ENCODE peak calls at places on chromosome 11, in nine cellular contexts. One of them, this sample, is unnamed.

GRCh38 chr11:45673441-45673840 is 8.0 kb upstream of the CHST1 start:
- DNase-seq in ovary: no peak
- DNase-seq in A549: no peak
- DNase-seq in transverse colon: no peak
- DNase-seq in sigmoid colon: peak; percentile 62
- DNase-seq in GM12878: no peak
- DNase-seq in stomach: no peak
- DNase-seq in SK-N-SH: no peak
- DNase-seq in H1: no peak
- DNase-seq in this sample: no peak

GRCh38 chr11:47691979-47692378 is 23.2 kb downstream of the AGBL2 start:
- DNase-seq in ovary: no peak
- DNase-seq in A549: no peak
- DNase-seq in transverse colon: no peak
- DNase-seq in sigmoid colon: no peak
- DNase-seq in GM12878: no peak
- DNase-seq in stomach: no peak
- DNase-seq in SK-N-SH: no peak
- DNase-seq in H1: no peak
- DNase-seq in this sample: no peak

GRCh38 chr11:68749501-68750196 is 1.7 kb downstream of the TESMIN start:
- DNase-seq in ovary: no peak
- DNase-seq in A549: no peak
- DNase-seq in transverse colon: no peak
- DNase-seq in sigmoid colon: no peak
- DNase-seq in GM12878: no peak
- DNase-seq in stomach: no peak
- DNase-seq in SK-N-SH: no peak
- DNase-seq in H1: no peak
- DNase-seq in this sample: no peak

GRCh38 chr11:64267207-64267945 is 16.0 kb downstream of the PLCB3 start:
- DNase-seq in ovary: peak; percentile 66
- DNase-seq in A549: no peak
- DNase-seq in transverse colon: no peak
- DNase-seq in sigmoid colon: no peak
- DNase-seq in GM12878: no peak
- DNase-seq in stomach: no peak
- DNase-seq in SK-N-SH: no peak
- DNase-seq in H1: no peak
- DNase-seq in this sample: no peak

GRCh38 chr11:61021661-61022212 is 50.3 kb downstream of the CD6 start:
- DNase-seq in ovary: no peak
- DNase-seq in A549: no peak
- DNase-seq in transverse colon: peak; percentile 75
- DNase-seq in sigmoid colon: peak; percentile 64
- DNase-seq in GM12878: no peak
- DNase-seq in stomach: peak; percentile 91
- DNase-seq in SK-N-SH: no peak
- DNase-seq in H1: peak; percentile 34
- DNase-seq in this sample: no peak

GRCh38 chr11:122850076-122850631 is 11.9 kb downstream of the CRTAM start:
- DNase-seq in ovary: no peak
- DNase-seq in A549: no peak
- DNase-seq in transverse colon: no peak
- DNase-seq in sigmoid colon: no peak
- DNase-seq in GM12878: no peak
- DNase-seq in stomach: no peak
- DNase-seq in SK-N-SH: no peak
- DNase-seq in H1: no peak
- DNase-seq in this sample: peak; percentile 84

GRCh38 chr11:63764201-63764711 is 4.3 kb downstream of the ZFTA start:
- DNase-seq in ovary: no peak
- DNase-seq in A549: no peak
- DNase-seq in transverse colon: peak; percentile 15
- DNase-seq in sigmoid colon: peak; percentile 73
- DNase-seq in GM12878: no peak
- DNase-seq in stomach: no peak
- DNase-seq in SK-N-SH: peak; percentile 31
- DNase-seq in H1: no peak
- DNase-seq in this sample: no peak

GRCh38 chr11:129204439-129204838 is 12.3 kb upstream of the ARHGAP32 start:
- DNase-seq in ovary: no peak
- DNase-seq in A549: no peak
- DNase-seq in transverse colon: no peak
- DNase-seq in sigmoid colon: no peak
- DNase-seq in GM12878: no peak
- DNase-seq in stomach: no peak
- DNase-seq in SK-N-SH: no peak
- DNase-seq in H1: no peak
- DNase-seq in this sample: no peak

GRCh38 chr11:15493066-15493465 is 378.3 kb downstream of the INSC start:
- DNase-seq in ovary: no peak
- DNase-seq in A549: no peak
- DNase-seq in transverse colon: no peak
- DNase-seq in sigmoid colon: no peak
- DNase-seq in GM12878: no peak
- DNase-seq in stomach: no peak
- DNase-seq in SK-N-SH: no peak
- DNase-seq in H1: no peak
- DNase-seq in this sample: peak; percentile 5

GRCh38 chr11:44945639-44946038 is 5.0 kb downstream of the TP53I11 start:
- DNase-seq in ovary: peak; percentile 43
- DNase-seq in A549: no peak
- DNase-seq in transverse colon: no peak
- DNase-seq in sigmoid colon: peak; percentile 83
- DNase-seq in GM12878: no peak
- DNase-seq in stomach: no peak
- DNase-seq in SK-N-SH: no peak
- DNase-seq in H1: no peak
- DNase-seq in this sample: no peak

GRCh38 chr11:23217072-23217471 is 356.8 kb upstream of the CCDC179 start:
- DNase-seq in ovary: no peak
- DNase-seq in A549: no peak
- DNase-seq in transverse colon: no peak
- DNase-seq in sigmoid colon: no peak
- DNase-seq in GM12878: no peak
- DNase-seq in stomach: no peak
- DNase-seq in SK-N-SH: no peak
- DNase-seq in H1: no peak
- DNase-seq in this sample: no peak

GRCh38 chr11:69000831-69001245 is 12.2 kb downstream of the MRGPRF start:
- DNase-seq in ovary: peak; percentile 79
- DNase-seq in A549: peak; percentile 63
- DNase-seq in transverse colon: peak; percentile 49
- DNase-seq in sigmoid colon: peak; percentile 93
- DNase-seq in GM12878: no peak
- DNase-seq in stomach: no peak
- DNase-seq in SK-N-SH: peak; percentile 60
- DNase-seq in H1: no peak
- DNase-seq in this sample: no peak

GRCh38 chr11:64553554-64554201 is 37.3 kb upstream of the SLC22A12 start:
- DNase-seq in ovary: peak; percentile 85
- DNase-seq in A549: peak; percentile 43
- DNase-seq in transverse colon: peak; percentile 59
- DNase-seq in sigmoid colon: peak; percentile 93
- DNase-seq in GM12878: no peak
- DNase-seq in stomach: peak; percentile 60
- DNase-seq in SK-N-SH: peak; percentile 83
- DNase-seq in H1: no peak
- DNase-seq in this sample: no peak

GRCh38 chr11:12092714-12093113 is 17.7 kb upstream of the MICAL2 start:
- DNase-seq in ovary: no peak
- DNase-seq in A549: no peak
- DNase-seq in transverse colon: no peak
- DNase-seq in sigmoid colon: no peak
- DNase-seq in GM12878: no peak
- DNase-seq in stomach: no peak
- DNase-seq in SK-N-SH: no peak
- DNase-seq in H1: no peak
- DNase-seq in this sample: no peak

GRCh38 chr11:10139656-10140055 is 154.4 kb downstream of the SBF2 start:
- DNase-seq in ovary: no peak
- DNase-seq in A549: peak; percentile 12
- DNase-seq in transverse colon: no peak
- DNase-seq in sigmoid colon: no peak
- DNase-seq in GM12878: no peak
- DNase-seq in stomach: no peak
- DNase-seq in SK-N-SH: no peak
- DNase-seq in H1: no peak
- DNase-seq in this sample: no peak

GRCh38 chr11:86802601-86803051 is 2.3 kb downstream of the PRSS23 start:
- DNase-seq in ovary: no peak
- DNase-seq in A549: peak; percentile 84
- DNase-seq in transverse colon: no peak
- DNase-seq in sigmoid colon: no peak
- DNase-seq in GM12878: no peak
- DNase-seq in stomach: no peak
- DNase-seq in SK-N-SH: peak; percentile 43
- DNase-seq in H1: no peak
- DNase-seq in this sample: no peak

GRCh38 chr11:77072851-77073327 is 6.1 kb downstream of the CAPN5 start:
- DNase-seq in ovary: peak; percentile 37
- DNase-seq in A549: no peak
- DNase-seq in transverse colon: no peak
- DNase-seq in sigmoid colon: no peak
- DNase-seq in GM12878: no peak
- DNase-seq in stomach: peak; percentile 24
- DNase-seq in SK-N-SH: no peak
- DNase-seq in H1: no peak
- DNase-seq in this sample: no peak

GRCh38 chr11:77071077-77071476 is 4.3 kb downstream of the CAPN5 start:
- DNase-seq in ovary: no peak
- DNase-seq in A549: no peak
- DNase-seq in transverse colon: peak; percentile 7
- DNase-seq in sigmoid colon: peak; percentile 50
- DNase-seq in GM12878: no peak
- DNase-seq in stomach: no peak
- DNase-seq in SK-N-SH: no peak
- DNase-seq in H1: no peak
- DNase-seq in this sample: no peak

GRCh38 chr11:77073328-77074001 is 6.7 kb downstream of the CAPN5 start:
- DNase-seq in ovary: peak; percentile 92
- DNase-seq in A549: peak; percentile 75
- DNase-seq in transverse colon: peak; percentile 93
- DNase-seq in sigmoid colon: peak; percentile 98
- DNase-seq in GM12878: no peak
- DNase-seq in stomach: peak; percentile 77
- DNase-seq in SK-N-SH: peak; percentile 89
- DNase-seq in H1: no peak
- DNase-seq in this sample: no peak

GRCh38 chr11:77069969-77070582 is 3.3 kb downstream of the CAPN5 start:
- DNase-seq in ovary: no peak
- DNase-seq in A549: no peak
- DNase-seq in transverse colon: peak; percentile 7
- DNase-seq in sigmoid colon: no peak
- DNase-seq in GM12878: no peak
- DNase-seq in stomach: peak; percentile 24
- DNase-seq in SK-N-SH: no peak
- DNase-seq in H1: no peak
- DNase-seq in this sample: no peak

DNA sequence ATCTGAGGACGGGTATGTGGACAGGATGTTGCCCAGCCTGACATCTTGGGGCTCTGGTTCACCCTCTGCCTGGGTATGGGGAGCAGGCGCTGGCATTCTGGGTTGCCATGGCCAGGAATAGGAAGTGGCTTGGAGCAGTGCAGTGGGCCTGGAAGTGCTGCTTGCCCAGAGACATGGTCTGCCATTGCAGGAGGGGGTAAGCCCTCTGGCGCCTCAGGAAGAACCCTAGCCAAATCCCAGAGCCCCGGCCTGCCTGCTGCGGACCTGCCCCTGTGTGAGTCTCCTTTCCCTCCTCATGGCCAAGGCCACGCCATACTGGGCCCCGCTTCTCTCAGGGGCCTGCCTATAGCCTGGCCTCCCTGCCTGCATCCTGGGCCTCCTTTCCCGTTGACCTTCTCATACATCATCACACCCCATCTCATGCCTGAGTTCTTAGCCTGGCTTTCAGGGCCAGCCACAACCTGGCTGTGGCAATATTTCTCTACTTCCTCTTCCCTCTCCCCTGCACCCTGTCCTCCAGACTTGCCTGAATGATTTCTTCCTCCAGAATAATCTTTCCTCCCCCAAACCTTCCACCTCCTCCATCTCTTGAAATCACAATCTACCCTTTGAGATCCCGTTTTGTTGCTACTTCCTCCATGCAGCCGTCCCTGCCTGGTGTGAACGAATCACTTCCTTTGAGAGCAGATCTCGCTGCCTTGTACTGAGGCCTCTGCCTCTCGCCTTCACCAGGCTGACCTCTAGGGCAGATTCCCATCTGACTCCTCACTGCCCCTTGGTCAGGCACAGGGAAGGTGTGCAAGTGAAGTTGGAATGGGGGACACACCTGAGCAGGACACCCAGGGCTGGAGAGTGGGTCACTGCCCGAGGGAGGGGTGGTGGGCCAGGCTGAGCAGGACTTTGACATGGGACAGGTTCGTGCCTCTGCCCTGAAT is 5.2 kb downstream of the CAPN5 start:
- DNase-seq in ovary: peak; percentile 36
- DNase-seq in A549: no peak
- DNase-seq in transverse colon: peak; percentile 25
- DNase-seq in sigmoid colon: peak; percentile 62
- DNase-seq in GM12878: no peak
- DNase-seq in stomach: peak; percentile 25
- DNase-seq in SK-N-SH: no peak
- DNase-seq in H1: no peak
- DNase-seq in this sample: no peak
- TF ChIP-seq EP300 in ovary: no peak
- TF ChIP-seq EP300 in A549: no peak
- TF ChIP-seq EP300 in transverse colon: no peak
- TF ChIP-seq EP300 in sigmoid colon: no peak
- TF ChIP-seq EP300 in GM12878: no peak
- TF ChIP-seq EP300 in stomach: no peak
- TF ChIP-seq EP300 in SK-N-SH: no peak
- TF ChIP-seq EP300 in H1: no peak
- TF ChIP-seq EP300 in this sample: no peak

GRCh38 chr11:71430166-71430565 is 18.0 kb downstream of the DHCR7 start:
- DNase-seq in ovary: no peak
- DNase-seq in A549: no peak
- DNase-seq in transverse colon: no peak
- DNase-seq in sigmoid colon: no peak
- DNase-seq in GM12878: no peak
- DNase-seq in stomach: no peak
- DNase-seq in SK-N-SH: no peak
- DNase-seq in H1: no peak
- DNase-seq in this sample: no peak
- H3K4me1 ChIP-seq in ovary: peaks cover 15% of the 10 kb centered on the region
- H3K4me1 ChIP-seq in A549: peaks cover 7% of the 10 kb centered on the region
- H3K4me1 ChIP-seq in transverse colon: peaks cover 10% of the 10 kb centered on the region
- H3K4me1 ChIP-seq in sigmoid colon: no peaks in the 10 kb centered on the region
- H3K4me1 ChIP-seq in GM12878: peaks cover 13% of the 10 kb centered on the region
- H3K4me1 ChIP-seq in stomach: peaks cover 24% of the 10 kb centered on the region
- H3K4me1 ChIP-seq in SK-N-SH: no peaks in the 10 kb centered on the region
- H3K4me1 ChIP-seq in H1: no peaks in the 10 kb centered on the region
- H3K4me1 ChIP-seq in this sample: no peaks in the 10 kb centered on the region

GRCh38 chr11:4826425-4826824 is 5.3 kb downstream of the OR51F2 start:
- DNase-seq in ovary: no peak
- DNase-seq in A549: no peak
- DNase-seq in transverse colon: no peak
- DNase-seq in sigmoid colon: no peak
- DNase-seq in GM12878: no peak
- DNase-seq in stomach: no peak
- DNase-seq in SK-N-SH: no peak
- DNase-seq in H1: no peak
- DNase-seq in this sample: no peak
- TF ChIP-seq EP300 in ovary: no peak
- TF ChIP-seq EP300 in A549: no peak
- TF ChIP-seq EP300 in transverse colon: no peak
- TF ChIP-seq EP300 in sigmoid colon: no peak
- TF ChIP-seq EP300 in GM12878: no peak
- TF ChIP-seq EP300 in stomach: no peak
- TF ChIP-seq EP300 in SK-N-SH: no peak
- TF ChIP-seq EP300 in H1: no peak
- TF ChIP-seq EP300 in this sample: no peak

GRCh38 chr11:34053161-34053686 is 1.7 kb downstream of the CAPRIN1 start:
- DNase-seq in ovary: peak; percentile 77
- DNase-seq in A549: peak; percentile 82
- DNase-seq in transverse colon: peak; percentile 83
- DNase-seq in sigmoid colon: peak; percentile 86
- DNase-seq in GM12878: no peak
- DNase-seq in stomach: peak; percentile 77
- DNase-seq in SK-N-SH: peak; percentile 74
- DNase-seq in H1: no peak
- DNase-seq in this sample: no peak
- H3K4me1 ChIP-seq in ovary: peaks cover 5% of the 10 kb centered on the region
- H3K4me1 ChIP-seq in A549: peaks cover 45% of the 10 kb centered on the region
- H3K4me1 ChIP-seq in transverse colon: peaks cover 49% of the 10 kb centered on the region
- H3K4me1 ChIP-seq in sigmoid colon: peaks cover 48% of the 10 kb centered on the region
- H3K4me1 ChIP-seq in GM12878: no peaks in the 10 kb centered on the region
- H3K4me1 ChIP-seq in stomach: peaks cover 57% of the 10 kb centered on the region
- H3K4me1 ChIP-seq in SK-N-SH: peaks cover 69% of the 10 kb centered on the region
- H3K4me1 ChIP-seq in H1: peaks cover 3% of the 10 kb centered on the region
- H3K4me1 ChIP-seq in this sample: peaks cover 58% of the 10 kb centered on the region

This sample was measured in esophagus muscularis mucosa.